ENCODE peak calls at places on chromosomes 6 and 20, in four cellular contexts. I, H, O and L are unnamed samples.

GRCh38 chr20:45765980-45766379 is 25.7 kb downstream of the WFDC3 start:
- DNase-seq in I (no peak), H (no peak), O (no peak), L (no peak)

GRCh38 chr6:91267246-91267645 is 680.4 kb upstream of the MAP3K7 start:
- DNase-seq in I (no peak), H (no peak), O (no peak), L (no peak)

GRCh38 chr20:25053207-25054132 is 4.5 kb downstream of the ACSS1 start:
- DNase-seq in I (peak), H (peak), O (no peak), L (peak)

GRCh38 chr20:57977141-57977540 is 251.3 kb downstream of the ANKRD60 start:
- DNase-seq in I (no peak), H (no peak), O (no peak), L (no peak)

GRCh38 chr20:49821850-49822249 is 9.2 kb downstream of the SLC9A8 start:
- DNase-seq in I (no peak), H (no peak), O (no peak), L (peak)

GRCh38 chr6:151242420-151242841 is 2.7 kb downstream of the AKAP12 start:
- DNase-seq in I (no peak), H (no peak), O (no peak), L (no peak)

GRCh38 chr20:1815502-1816085 is 79.6 kb upstream of the SIRPA start:
- DNase-seq in I (peak), H (no peak), O (no peak), L (no peak)

GRCh38 chr20:60238992-60239655 is 280.9 kb downstream of the CDH26 start:
- DNase-seq in I (no peak), H (no peak), O (no peak), L (no peak)

GRCh38 chr6:39999006-39999867 is 65.0 kb upstream of the MOCS1 start:
- DNase-seq in I (no peak), H (no peak), O (no peak), L (no peak)

GRCh38 chr20:20393770-20394169 is 25.9 kb downstream of the INSM1 start:
- DNase-seq in I (no peak), H (no peak), O (no peak), L (no peak)

GRCh38 chr6:70864404-70864803 is 92.5 kb downstream of the B3GAT2 start:
- DNase-seq in I (no peak), H (no peak), O (no peak), L (no peak)

GRCh38 chr6:143900358-143900757 is 36.1 kb downstream of the ZC2HC1B start:
- DNase-seq in I (no peak), H (no peak), O (no peak), L (no peak)

GRCh38 chr6:54981276-54981609 is 134.7 kb downstream of the FAM83B start:
- DNase-seq in I (no peak), H (no peak), O (no peak), L (no peak)

DNA sequence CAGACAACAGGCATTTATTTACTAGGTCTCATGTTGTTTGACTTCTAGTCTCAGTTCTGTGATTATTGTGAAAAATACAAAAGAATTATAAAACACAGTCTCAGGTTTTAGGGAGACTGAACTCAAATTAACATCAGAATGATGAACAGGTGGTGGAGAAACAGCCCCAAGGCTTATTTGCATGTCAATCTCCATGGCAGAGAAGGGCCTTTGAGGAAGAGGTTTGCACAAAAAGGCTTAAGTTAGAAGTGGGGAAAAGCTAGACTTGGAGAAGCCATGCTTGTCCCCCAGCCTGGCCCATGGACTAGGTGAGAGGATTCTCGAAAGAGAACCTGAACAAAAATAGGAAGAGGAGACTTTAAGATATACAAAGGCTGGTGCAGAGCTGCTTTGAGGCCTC is 183.3 kb downstream of the EDN1 start:
- DNase-seq in I (no peak), H (no peak), O (no peak), L (no peak)
- H3K4me3 ChIP-seq in I (no peak), H (no peak), O (no peak), L (no peak)

DNA sequence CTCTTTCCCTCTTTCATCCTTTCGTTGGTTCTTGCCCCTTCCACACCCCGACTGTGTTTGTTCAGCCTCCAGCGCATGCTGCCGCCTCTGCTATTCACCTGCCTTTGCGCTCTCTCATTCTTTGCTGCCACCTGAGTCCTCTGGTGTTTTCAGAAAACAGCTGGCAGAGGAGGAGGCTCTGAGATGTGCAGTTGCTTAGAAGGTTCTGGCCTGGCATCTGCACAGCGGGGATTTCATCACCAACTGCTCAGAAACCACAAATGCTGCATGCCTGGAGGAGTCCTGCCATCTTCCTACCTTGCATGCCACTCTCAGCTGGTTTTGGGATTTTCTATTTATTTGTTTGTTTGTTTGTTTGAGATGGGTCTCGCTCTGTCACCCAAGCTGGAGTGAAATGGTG is 39.2 kb upstream of the CLDN20 start:
- DNase-seq in I (no peak), H (no peak), O (no peak), L (no peak)
- H3K27ac ChIP-seq in I (no peak), H (no peak), O (peak), L (no peak)

GRCh38 chr6:110953633-110954303 is 4.7 kb upstream of the GTF3C6 start:
- DNase-seq in I (no peak), H (no peak), O (no peak), L (no peak)

GRCh38 chr6:110949679-110950285 is 8.7 kb upstream of the GTF3C6 start:
- DNase-seq in I (no peak), H (no peak), O (peak), L (peak)

GRCh38 chr6:110951008-110951407 is 7.5 kb upstream of the GTF3C6 start:
- DNase-seq in I (no peak), H (no peak), O (no peak), L (no peak)

GRCh38 chr6:110950443-110950842 is 8.1 kb upstream of the GTF3C6 start:
- DNase-seq in I (no peak), H (no peak), O (no peak), L (no peak)

GRCh38 chr6:110951986-110952794 is 6.3 kb upstream of the GTF3C6 start:
- DNase-seq in I (no peak), H (no peak), O (peak), L (no peak)
- H3K4me3 ChIP-seq in I (no peak), H (no peak), O (no peak), L (no peak)

GRCh38 chr6:112224088-112224487 is 30.3 kb downstream of the LAMA4 start:
- DNase-seq in I (no peak), H (no peak), O (no peak), L (no peak)
- H3K27ac ChIP-seq in I (peak), H (peak), O (no peak), L (no peak)

GRCh38 chr6:90183587-90184333 is 112.9 kb downstream of the BACH2 start:
- DNase-seq in I (no peak), H (no peak), O (no peak), L (no peak)

GRCh38 chr6:90187437-90188049 is 109.1 kb downstream of the BACH2 start:
- DNase-seq in I (no peak), H (no peak), O (no peak), L (no peak)

GRCh38 chr6:90186637-90187361 is 109.8 kb downstream of the BACH2 start:
- DNase-seq in I (no peak), H (no peak), O (no peak), L (no peak)

GRCh38 chr6:90180526-90180925 is 116.1 kb downstream of the BACH2 start:
- DNase-seq in I (no peak), H (no peak), O (no peak), L (no peak)

DNA sequence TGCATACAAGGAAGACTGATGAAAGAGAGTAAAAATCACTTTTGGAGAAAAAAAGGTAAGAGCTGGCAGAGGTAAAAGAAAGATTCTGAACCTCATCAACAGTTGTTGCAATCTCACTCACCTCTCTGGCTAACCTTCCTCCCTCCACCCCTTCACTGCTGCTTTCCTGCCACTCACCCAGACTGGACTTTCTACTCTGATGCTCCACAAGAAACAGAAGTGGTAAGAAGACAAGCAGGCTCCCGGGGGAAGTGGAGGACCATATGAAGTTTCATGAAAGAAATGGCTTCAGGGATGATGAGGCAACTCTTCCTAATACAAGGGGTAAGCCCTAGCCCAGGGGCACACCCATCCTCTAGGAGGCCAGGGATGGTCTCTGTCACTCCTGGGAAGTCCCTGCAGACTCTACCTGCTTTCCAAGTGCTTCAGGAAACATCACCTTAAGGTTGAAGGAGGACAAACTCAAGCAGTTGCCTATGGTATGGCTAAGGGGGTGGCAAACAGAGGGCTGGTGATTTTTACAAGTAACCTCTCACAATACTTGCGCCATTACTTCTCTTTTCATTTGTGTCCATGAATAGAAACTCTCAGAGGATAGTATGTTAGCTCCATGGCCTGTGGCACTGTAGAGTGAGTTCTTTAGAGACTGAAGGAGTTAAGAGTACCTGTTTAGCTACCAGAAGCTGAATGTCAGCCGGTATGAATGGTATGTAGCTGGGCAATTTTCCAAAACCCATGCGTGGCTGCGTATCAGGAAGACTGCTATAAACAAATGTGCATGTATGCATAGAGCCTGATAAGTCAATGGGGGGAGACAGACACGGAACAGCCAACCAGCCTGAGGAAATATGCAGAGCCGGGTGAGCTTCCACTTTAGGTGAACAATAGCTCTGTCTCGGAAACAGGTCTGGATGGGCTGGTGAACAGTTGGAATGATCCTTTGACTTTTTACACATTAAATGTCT is 112.0 kb downstream of the BACH2 start:
- DNase-seq in I (no peak), H (no peak), O (no peak), L (peak)
- H3K4me3 ChIP-seq in I (no peak), H (no peak), O (no peak), L (no peak)

GRCh38 chr6:7559196-7559595 is 17.7 kb downstream of the DSP start:
- DNase-seq in I (no peak), H (no peak), O (no peak), L (no peak)
- H3K27ac ChIP-seq in I (no peak), H (peak), O (no peak), L (no peak)

DNA sequence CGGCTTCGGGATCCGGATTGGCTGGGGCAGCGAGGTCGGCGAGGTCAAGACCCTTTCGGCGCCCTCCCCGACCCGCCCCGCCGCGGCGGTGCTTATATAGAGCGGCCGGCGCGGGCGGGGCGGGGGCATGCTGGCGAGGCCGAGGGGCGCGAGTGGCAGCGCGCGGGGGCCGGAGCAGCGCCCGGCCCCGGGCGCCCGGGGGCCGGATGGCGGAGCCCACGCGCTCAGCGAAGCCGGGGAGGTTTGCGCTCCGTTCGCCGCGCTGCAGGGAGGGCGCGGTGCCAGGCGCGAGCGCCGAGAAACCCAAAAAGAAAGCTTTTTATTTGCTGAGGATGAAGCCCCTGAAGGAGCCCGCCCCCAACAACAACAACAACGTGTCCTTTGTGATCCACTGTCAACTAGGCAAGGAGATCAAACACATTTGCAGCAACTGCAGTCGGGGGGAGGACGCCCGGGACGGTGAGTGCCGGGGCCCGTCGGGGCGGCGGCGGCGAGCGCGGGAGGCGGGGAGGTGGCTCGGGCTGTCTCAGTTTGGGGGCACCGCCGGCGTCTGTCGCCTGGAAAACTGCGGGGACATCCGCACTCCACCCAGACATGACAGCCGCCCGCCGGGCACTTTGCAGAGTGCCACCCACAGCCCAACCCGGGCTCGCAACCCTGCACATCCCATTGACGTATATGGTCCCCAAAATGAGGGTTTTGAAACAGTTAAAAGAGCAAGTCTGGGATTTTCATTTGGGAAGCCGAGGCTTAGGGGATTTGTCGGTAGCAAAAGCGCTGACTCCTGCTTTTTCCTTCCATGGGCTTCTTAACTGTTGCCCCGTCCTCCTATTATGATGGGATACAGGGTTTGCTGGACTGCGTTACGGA is 297.3 kb downstream of the PHACTR1 start:
- DNase-seq in I (no peak), H (no peak), O (peak), L (no peak)
- H3K4me3 ChIP-seq in I (peak), H (peak), O (peak), L (no peak)

GRCh38 chr6:18259675-18260447 is 4.5 kb downstream of the DEK start:
- DNase-seq in I (no peak), H (no peak), O (no peak), L (no peak)

GRCh38 chr6:18260448-18261106 is 3.8 kb downstream of the DEK start:
- DNase-seq in I (no peak), H (no peak), O (no peak), L (peak)

GRCh38 chr6:18262812-18263560 is 1.3 kb downstream of the DEK start:
- DNase-seq in I (no peak), H (no peak), O (peak), L (no peak)

GRCh38 chr6:18263561-18264337 is 581 bp downstream of the DEK start:
- DNase-seq in I (peak), H (peak), O (peak), L (peak)

GRCh38 chr6:18261877-18262276 is 2.5 kb downstream of the DEK start:
- DNase-seq in I (no peak), H (no peak), O (no peak), L (no peak)
- H3K27ac ChIP-seq in I (no peak), H (no peak), O (no peak), L (no peak)

DNA sequence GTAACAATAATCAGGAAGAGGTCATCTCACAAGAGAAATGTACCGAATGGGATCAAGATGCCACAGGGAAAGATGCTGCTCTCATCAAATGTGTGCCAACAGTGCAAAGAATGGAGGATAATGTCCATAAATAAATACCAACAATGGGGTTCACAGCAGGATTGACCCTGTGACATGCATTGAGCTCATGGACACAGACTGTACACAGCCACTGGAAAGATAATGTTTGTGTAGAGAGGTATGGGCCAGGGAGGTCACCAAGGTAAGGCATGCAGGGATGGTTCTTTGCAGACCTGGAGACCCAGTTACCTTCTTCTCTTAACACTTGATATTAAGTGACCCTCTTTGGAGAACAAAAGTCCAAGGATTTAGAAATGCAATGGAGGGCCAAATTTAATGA is 1.5 kb downstream of the AGPAT1 start:
- DNase-seq in I (no peak), H (no peak), O (no peak), L (no peak)
- H3K4me3 ChIP-seq in I (no peak), H (no peak), O (no peak), L (no peak)